ENCODE peak calls at places on chromosomes 3 and 15, in five cellular contexts. One of them, this sample, is unnamed.

GRCh38 chr15:68151277-68151676 is 53.9 kb downstream of the CALML4 start:
- DNase-seq in PC-3: no peak
- DNase-seq in heart left ventricle: no peak
- DNase-seq in tibial artery: no peak
- DNase-seq in cardiac fibroblast: no peak
- DNase-seq in this sample: peak

GRCh38 chr3:105365536-105366301 is 990 bp upstream of the ALCAM start:
- DNase-seq in PC-3: no peak
- DNase-seq in heart left ventricle: no peak
- DNase-seq in tibial artery: peak
- DNase-seq in cardiac fibroblast: peak
- DNase-seq in this sample: peak

GRCh38 chr3:145735631-145736030 is 425.4 kb downstream of the PLOD2 start:
- DNase-seq in PC-3: peak
- DNase-seq in heart left ventricle: no peak
- DNase-seq in tibial artery: no peak
- DNase-seq in cardiac fibroblast: no peak
- DNase-seq in this sample: peak

GRCh38 chr3:4834403-4834866 is 144.8 kb upstream of the BHLHE40 start:
- DNase-seq in PC-3: no peak
- DNase-seq in heart left ventricle: no peak
- DNase-seq in tibial artery: no peak
- DNase-seq in cardiac fibroblast: no peak
- DNase-seq in this sample: no peak

GRCh38 chr15:95291878-95292472 is 1038.5 kb upstream of the NR2F2 start:
- DNase-seq in PC-3: peak
- DNase-seq in heart left ventricle: no peak
- DNase-seq in tibial artery: no peak
- DNase-seq in cardiac fibroblast: peak
- DNase-seq in this sample: peak

GRCh38 chr3:184491867-184492615 is 69.5 kb upstream of the EPHB3 start:
- DNase-seq in PC-3: no peak
- DNase-seq in heart left ventricle: peak
- DNase-seq in tibial artery: peak
- DNase-seq in cardiac fibroblast: peak
- DNase-seq in this sample: no peak

GRCh38 chr3:189025866-189026265 is 145.9 kb upstream of the TPRG1 start:
- DNase-seq in PC-3: no peak
- DNase-seq in heart left ventricle: no peak
- DNase-seq in tibial artery: no peak
- DNase-seq in cardiac fibroblast: no peak
- DNase-seq in this sample: no peak

GRCh38 chr15:55915876-55916567 is 77.4 kb downstream of the NEDD4 start:
- DNase-seq in PC-3: no peak
- DNase-seq in heart left ventricle: no peak
- DNase-seq in tibial artery: no peak
- DNase-seq in cardiac fibroblast: peak
- DNase-seq in this sample: peak

GRCh38 chr3:61387817-61388216 is 136.6 kb upstream of the FHIT start:
- DNase-seq in PC-3: no peak
- DNase-seq in heart left ventricle: no peak
- DNase-seq in tibial artery: no peak
- DNase-seq in cardiac fibroblast: no peak
- DNase-seq in this sample: no peak

GRCh38 chr15:98420837-98421236 is 227.5 kb upstream of the IGF1R start:
- DNase-seq in PC-3: no peak
- DNase-seq in heart left ventricle: no peak
- DNase-seq in tibial artery: no peak
- DNase-seq in cardiac fibroblast: no peak
- DNase-seq in this sample: no peak

GRCh38 chr3:123122525-123123315 is 55.9 kb downstream of the PDIA5 start:
- DNase-seq in PC-3: no peak
- DNase-seq in heart left ventricle: no peak
- DNase-seq in tibial artery: no peak
- DNase-seq in cardiac fibroblast: no peak
- DNase-seq in this sample: peak

GRCh38 chr15:101525087-101525669 is 35.7 kb upstream of the PCSK6 start:
- DNase-seq in PC-3: no peak
- DNase-seq in heart left ventricle: no peak
- DNase-seq in tibial artery: no peak
- DNase-seq in cardiac fibroblast: no peak
- DNase-seq in this sample: no peak

GRCh38 chr3:135392151-135392550 is 573.4 kb upstream of the PPP2R3A start:
- DNase-seq in PC-3: no peak
- DNase-seq in heart left ventricle: no peak
- DNase-seq in tibial artery: no peak
- DNase-seq in cardiac fibroblast: no peak
- DNase-seq in this sample: no peak

GRCh38 chr3:157107037-157107436 is 52.9 kb downstream of the CCNL1 start:
- DNase-seq in PC-3: no peak
- DNase-seq in heart left ventricle: no peak
- DNase-seq in tibial artery: no peak
- DNase-seq in cardiac fibroblast: no peak
- DNase-seq in this sample: no peak

GRCh38 chr3:10763248-10763620 is 52.8 kb upstream of the SLC6A11 start:
- DNase-seq in PC-3: no peak
- DNase-seq in heart left ventricle: no peak
- DNase-seq in tibial artery: no peak
- DNase-seq in cardiac fibroblast: no peak
- DNase-seq in this sample: no peak

GRCh38 chr3:23949784-23950183 is 4.7 kb downstream of the NR1D2 start:
- DNase-seq in PC-3: peak
- DNase-seq in heart left ventricle: peak
- DNase-seq in tibial artery: peak
- DNase-seq in cardiac fibroblast: no peak
- DNase-seq in this sample: no peak

GRCh38 chr3:140571836-140572235 is 106.0 kb upstream of the TRIM42 start:
- DNase-seq in PC-3: no peak
- DNase-seq in heart left ventricle: peak
- DNase-seq in tibial artery: no peak
- DNase-seq in cardiac fibroblast: no peak
- DNase-seq in this sample: no peak

GRCh38 chr3:138747229-138747628 is 87.5 kb downstream of the PIK3CB start:
- DNase-seq in PC-3: no peak
- DNase-seq in heart left ventricle: no peak
- DNase-seq in tibial artery: no peak
- DNase-seq in cardiac fibroblast: no peak
- DNase-seq in this sample: no peak

GRCh38 chr15:55993111-55993803 is at the start of gene NEDD4:
- DNase-seq in PC-3: peak
- DNase-seq in heart left ventricle: peak
- DNase-seq in tibial artery: peak
- DNase-seq in cardiac fibroblast: peak
- DNase-seq in this sample: peak

GRCh38 chr3:146813496-146813895 is 208.3 kb upstream of the PLSCR5 start:
- DNase-seq in PC-3: no peak
- DNase-seq in heart left ventricle: no peak
- DNase-seq in tibial artery: no peak
- DNase-seq in cardiac fibroblast: peak
- DNase-seq in this sample: peak

GRCh38 chr3:8848696-8849131 is 79.3 kb upstream of the OXTR start:
- DNase-seq in PC-3: peak
- DNase-seq in heart left ventricle: no peak
- DNase-seq in tibial artery: no peak
- DNase-seq in cardiac fibroblast: peak
- DNase-seq in this sample: peak

GRCh38 chr15:25830844-25831443 is 32.2 kb downstream of the ATP10A start:
- DNase-seq in PC-3: peak
- DNase-seq in heart left ventricle: peak
- DNase-seq in tibial artery: peak
- DNase-seq in cardiac fibroblast: peak
- DNase-seq in this sample: peak

GRCh38 chr15:94259121-94259776 is 27.9 kb downstream of the MCTP2 start:
- DNase-seq in PC-3: no peak
- DNase-seq in heart left ventricle: no peak
- DNase-seq in tibial artery: no peak
- DNase-seq in cardiac fibroblast: peak
- DNase-seq in this sample: no peak

GRCh38 chr3:120348065-120348980 is 831 bp downstream of the LRRC58 start:
- DNase-seq in PC-3: peak
- DNase-seq in heart left ventricle: no peak
- DNase-seq in tibial artery: peak
- DNase-seq in cardiac fibroblast: peak
- DNase-seq in this sample: peak

GRCh38 chr15:59555696-59556095 is 55.9 kb upstream of the GCNT3 start:
- DNase-seq in PC-3: peak
- DNase-seq in heart left ventricle: no peak
- DNase-seq in tibial artery: no peak
- DNase-seq in cardiac fibroblast: peak
- DNase-seq in this sample: no peak

GRCh38 chr3:184336484-184337230 is 743 bp upstream of the FAM131A start:
- DNase-seq in PC-3: peak
- DNase-seq in heart left ventricle: peak
- DNase-seq in tibial artery: peak
- DNase-seq in cardiac fibroblast: peak
- DNase-seq in this sample: peak

GRCh38 chr15:66623801-66624453 is 58.1 kb upstream of the LCTL start:
- DNase-seq in PC-3: no peak
- DNase-seq in heart left ventricle: no peak
- DNase-seq in tibial artery: no peak
- DNase-seq in cardiac fibroblast: no peak
- DNase-seq in this sample: peak

GRCh38 chr3:44939581-44940036 is 36.4 kb downstream of the ZDHHC3 start:
- DNase-seq in PC-3: no peak
- DNase-seq in heart left ventricle: no peak
- DNase-seq in tibial artery: no peak
- DNase-seq in cardiac fibroblast: peak
- DNase-seq in this sample: peak

GRCh38 chr3:187263270-187263669 is 28.3 kb downstream of the MASP1 start:
- DNase-seq in PC-3: no peak
- DNase-seq in heart left ventricle: no peak
- DNase-seq in tibial artery: no peak
- DNase-seq in cardiac fibroblast: peak
- DNase-seq in this sample: peak

GRCh38 chr3:143536817-143537535 is 311.3 kb downstream of the SLC9A9 start:
- DNase-seq in PC-3: no peak
- DNase-seq in heart left ventricle: peak
- DNase-seq in tibial artery: no peak
- DNase-seq in cardiac fibroblast: peak
- DNase-seq in this sample: peak

GRCh38 chr3:170809975-170810357 is 60.0 kb downstream of the RPL22L1 start:
- DNase-seq in PC-3: peak
- DNase-seq in heart left ventricle: no peak
- DNase-seq in tibial artery: no peak
- DNase-seq in cardiac fibroblast: peak
- DNase-seq in this sample: peak

GRCh38 chr15:84961114-84961452 is 20.6 kb upstream of the PDE8A start:
- DNase-seq in PC-3: peak
- DNase-seq in heart left ventricle: no peak
- DNase-seq in tibial artery: no peak
- DNase-seq in cardiac fibroblast: peak
- DNase-seq in this sample: peak

GRCh38 chr15:68820205-68820588 is 498 bp downstream of the ANP32A start:
- DNase-seq in PC-3: peak
- DNase-seq in heart left ventricle: peak
- DNase-seq in tibial artery: peak
- DNase-seq in cardiac fibroblast: no peak
- DNase-seq in this sample: peak

GRCh38 chr3:179446501-179446900 is 4.8 kb downstream of the GNB4 start:
- DNase-seq in PC-3: peak
- DNase-seq in heart left ventricle: no peak
- DNase-seq in tibial artery: no peak
- DNase-seq in cardiac fibroblast: peak
- DNase-seq in this sample: peak

GRCh38 chr3:27353221-27353620 is 16.0 kb downstream of the NEK10 start:
- DNase-seq in PC-3: no peak
- DNase-seq in heart left ventricle: no peak
- DNase-seq in tibial artery: no peak
- DNase-seq in cardiac fibroblast: peak
- DNase-seq in this sample: no peak

GRCh38 chr3:171781711-171782127 is 28.6 kb downstream of the PLD1 start:
- DNase-seq in PC-3: peak
- DNase-seq in heart left ventricle: no peak
- DNase-seq in tibial artery: no peak
- DNase-seq in cardiac fibroblast: peak
- DNase-seq in this sample: peak

GRCh38 chr15:101723161-101723873 is 956 bp downstream of the TARS3 start:
- DNase-seq in PC-3: peak
- DNase-seq in heart left ventricle: no peak
- DNase-seq in tibial artery: no peak
- DNase-seq in cardiac fibroblast: peak
- DNase-seq in this sample: peak

GRCh38 chr3:52057806-52058099 is 1.4 kb upstream of the DUSP7 start:
- DNase-seq in PC-3: no peak
- DNase-seq in heart left ventricle: no peak
- DNase-seq in tibial artery: no peak
- DNase-seq in cardiac fibroblast: no peak
- DNase-seq in this sample: no peak
- H3K4me3 ChIP-seq in PC-3: peak
- H3K4me3 ChIP-seq in heart left ventricle: peak
- H3K4me3 ChIP-seq in tibial artery: peak
- H3K4me3 ChIP-seq in cardiac fibroblast: peak
- H3K4me3 ChIP-seq in this sample: peak

GRCh38 chr15:87403973-87404372 is 852.6 kb downstream of the NTRK3 start:
- DNase-seq in PC-3: no peak
- DNase-seq in heart left ventricle: no peak
- DNase-seq in tibial artery: no peak
- DNase-seq in cardiac fibroblast: no peak
- DNase-seq in this sample: no peak
- TF ChIP-seq CTCF in PC-3: no peak
- TF ChIP-seq CTCF in heart left ventricle: no peak
- TF ChIP-seq CTCF in tibial artery: no peak
- TF ChIP-seq CTCF in cardiac fibroblast: no peak
- TF ChIP-seq CTCF in this sample: no peak

GRCh38 chr3:190325923-190326322 is 3.7 kb upstream of the CLDN1 start:
- DNase-seq in PC-3: no peak
- DNase-seq in heart left ventricle: no peak
- DNase-seq in tibial artery: no peak
- DNase-seq in cardiac fibroblast: peak
- DNase-seq in this sample: peak
- H3K4me3 ChIP-seq in PC-3: no peak
- H3K4me3 ChIP-seq in heart left ventricle: no peak
- H3K4me3 ChIP-seq in tibial artery: no peak
- H3K4me3 ChIP-seq in cardiac fibroblast: no peak
- H3K4me3 ChIP-seq in this sample: no peak

DNA sequence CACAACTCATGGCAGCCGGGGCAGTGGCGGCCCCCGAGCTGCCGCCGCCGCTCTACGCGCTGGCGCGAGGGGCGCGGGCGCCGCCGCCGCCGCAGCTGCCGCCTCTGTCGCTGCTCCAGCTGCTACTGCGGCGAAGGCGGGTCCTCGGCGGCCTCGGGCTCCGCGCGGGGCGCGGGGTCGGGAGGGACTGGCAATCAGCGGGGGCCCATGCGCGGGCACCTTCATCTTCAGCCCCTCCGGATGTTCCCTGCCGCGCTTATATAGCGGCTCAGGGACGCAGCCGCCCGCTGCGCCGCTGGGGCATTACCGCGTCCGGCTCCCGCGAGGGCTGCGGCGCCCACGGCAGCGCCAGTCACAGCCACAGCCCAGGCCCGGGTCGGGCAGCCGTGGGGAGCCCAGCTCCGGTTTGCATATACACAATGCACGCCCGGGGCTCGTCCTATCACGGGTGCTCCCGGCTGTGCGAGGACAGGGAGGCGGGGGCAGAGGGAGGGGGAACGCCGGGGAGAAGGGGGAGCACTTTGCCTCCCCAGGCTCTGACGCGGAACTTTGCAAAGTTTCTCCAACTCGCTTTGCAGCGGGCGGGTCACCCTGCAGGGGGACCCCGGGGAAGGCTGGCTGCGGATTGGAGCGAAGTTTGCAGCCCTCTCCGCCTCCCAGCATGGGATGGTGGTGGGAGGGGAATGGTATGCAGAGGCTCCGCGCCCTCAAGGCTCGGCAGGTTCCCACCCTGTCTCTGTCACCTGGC is at the start of gene VGLL3:
- DNase-seq in PC-3: peak
- DNase-seq in heart left ventricle: peak
- DNase-seq in tibial artery: peak
- DNase-seq in cardiac fibroblast: peak
- DNase-seq in this sample: peak
- TF ChIP-seq CTCF in PC-3: peak
- TF ChIP-seq CTCF in heart left ventricle: no peak
- TF ChIP-seq CTCF in tibial artery: no peak
- TF ChIP-seq CTCF in cardiac fibroblast: peak
- TF ChIP-seq CTCF in this sample: peak